ENCODE peak calls at places on chromosome 3, in six cellular contexts. E is fibroblast of lung, R is mammary epithelial cell, B is mesendoderm, N is HCT116, H is neural progenitor cell. Z is an unnamed sample.

GRCh38 chr3:152874896-152875749 is 40.2 kb downstream of the P2RY1 start:
- DNase-seq in H (no peak), N (no peak), B (no peak), E (no peak), R (no peak), Z (no peak)

GRCh38 chr3:50415066-50415465 is 55.7 kb upstream of the TMEM115 start:
- DNase-seq in R (no peak), N (no peak), E (no peak), H (no peak), B (peak; percentile 28), Z (no peak)

GRCh38 chr3:99686955-99687612 is 48.7 kb downstream of the COL8A1 start:
- DNase-seq in R (peak; percentile 42), B (peak; percentile 68), H (peak; percentile 69), E (peak; percentile 57), N (peak; percentile 51), Z (peak; percentile 41)

GRCh38 chr3:188830955-188831354 is 340.8 kb upstream of the TPRG1 start:
- DNase-seq in N (no peak), R (no peak), B (no peak), H (no peak), E (no peak), Z (no peak)

GRCh38 chr3:72011495-72011894 is 226.5 kb upstream of the PROK2 start:
- DNase-seq in N (no peak), E (peak; percentile 91), R (peak; percentile 27), B (no peak), H (no peak), Z (no peak)

GRCh38 chr3:148203263-148204010 is 494.3 kb upstream of the AGTR1 start:
- DNase-seq in N (no peak), E (no peak), B (peak; percentile 82), R (no peak), H (peak; percentile 4), Z (no peak)

GRCh38 chr3:65144791-65145355 is 457.1 kb upstream of the ADAMTS9 start:
- DNase-seq in B (no peak), N (no peak), H (no peak), R (peak; percentile 70), E (peak; percentile 85), Z (no peak)

GRCh38 chr3:23761440-23761896 is 44.3 kb upstream of the UBE2E1 start:
- DNase-seq in B (peak; percentile 87), H (peak; percentile 56), E (peak; percentile 27), N (peak; percentile 44), R (peak; percentile 44), Z (no peak)

GRCh38 chr3:31092748-31093607 is 198.5 kb upstream of the GADL1 start:
- DNase-seq in B (peak; percentile 74), N (no peak), H (no peak), E (no peak), R (no peak), Z (no peak)

GRCh38 chr3:167493240-167493639 is 19.4 kb upstream of the SERPINI2 start:
- DNase-seq in R (peak; percentile 2), E (no peak), B (peak; percentile 84), N (peak; percentile 36), H (peak; percentile 54), Z (no peak)

GRCh38 chr3:73255609-73256029 is 194.2 kb downstream of the EBLN2 start:
- DNase-seq in R (peak; percentile 94), E (peak; percentile 95), H (no peak), B (no peak), N (no peak), Z (no peak)

GRCh38 chr3:151909720-151910405 is 36.4 kb downstream of the SUCNR1 start:
- DNase-seq in N (no peak), E (peak; percentile 87), B (no peak), H (no peak), R (no peak), Z (no peak)

GRCh38 chr3:151925876-151926275 is 52.4 kb downstream of the SUCNR1 start:
- DNase-seq in R (peak; percentile 74), E (peak; percentile 94), H (peak; percentile 17), N (no peak), B (no peak), Z (no peak)

GRCh38 chr3:82133070-82133606 is 371.7 kb upstream of the GBE1 start:
- DNase-seq in R (peak; percentile 24), E (peak; percentile 39), H (peak; percentile 68), B (peak; percentile 64), N (peak; percentile 35), Z (peak; percentile 62)

GRCh38 chr3:46607603-46608028 is 4.7 kb upstream of the FAM240A start:
- DNase-seq in H (peak; percentile 64), R (no peak), B (peak; percentile 87), E (no peak), N (peak; percentile 55), Z (no peak)

GRCh38 chr3:76044601-76045600 is 259.6 kb upstream of the ZNF717 start:
- DNase-seq in N (no peak), E (no peak), B (peak; percentile 60), R (no peak), H (peak; percentile 54), Z (peak; percentile 23)

GRCh38 chr3:87563712-87564111 is 287.3 kb upstream of the POU1F1 start:
- DNase-seq in H (no peak), B (no peak), E (no peak), R (no peak), N (no peak), Z (no peak)

GRCh38 chr3:183583331-183584245 is 28.1 kb upstream of the KLHL6 start:
- DNase-seq in B (peak; percentile 90), H (peak; percentile 9), E (no peak), N (no peak), R (no peak), Z (no peak)

GRCh38 chr3:182179631-182180030 is 467.9 kb downstream of the SOX2 start:
- DNase-seq in R (no peak), H (no peak), N (no peak), B (no peak), E (no peak), Z (no peak)

GRCh38 chr3:30657914-30658313 is 51.5 kb downstream of the TGFBR2 start:
- DNase-seq in B (no peak), R (no peak), H (no peak), N (no peak), E (peak; percentile 67), Z (peak; percentile 31)

GRCh38 chr3:120764206-120764605 is 21.7 kb downstream of the GTF2E1 start:
- DNase-seq in R (no peak), B (peak; percentile 61), H (no peak), N (no peak), E (no peak), Z (no peak)

GRCh38 chr3:45547764-45548683 is 46.5 kb upstream of the LIMD1 start:
- DNase-seq in H (no peak), E (peak; percentile 69), N (no peak), R (no peak), B (no peak), Z (no peak)

DNA sequence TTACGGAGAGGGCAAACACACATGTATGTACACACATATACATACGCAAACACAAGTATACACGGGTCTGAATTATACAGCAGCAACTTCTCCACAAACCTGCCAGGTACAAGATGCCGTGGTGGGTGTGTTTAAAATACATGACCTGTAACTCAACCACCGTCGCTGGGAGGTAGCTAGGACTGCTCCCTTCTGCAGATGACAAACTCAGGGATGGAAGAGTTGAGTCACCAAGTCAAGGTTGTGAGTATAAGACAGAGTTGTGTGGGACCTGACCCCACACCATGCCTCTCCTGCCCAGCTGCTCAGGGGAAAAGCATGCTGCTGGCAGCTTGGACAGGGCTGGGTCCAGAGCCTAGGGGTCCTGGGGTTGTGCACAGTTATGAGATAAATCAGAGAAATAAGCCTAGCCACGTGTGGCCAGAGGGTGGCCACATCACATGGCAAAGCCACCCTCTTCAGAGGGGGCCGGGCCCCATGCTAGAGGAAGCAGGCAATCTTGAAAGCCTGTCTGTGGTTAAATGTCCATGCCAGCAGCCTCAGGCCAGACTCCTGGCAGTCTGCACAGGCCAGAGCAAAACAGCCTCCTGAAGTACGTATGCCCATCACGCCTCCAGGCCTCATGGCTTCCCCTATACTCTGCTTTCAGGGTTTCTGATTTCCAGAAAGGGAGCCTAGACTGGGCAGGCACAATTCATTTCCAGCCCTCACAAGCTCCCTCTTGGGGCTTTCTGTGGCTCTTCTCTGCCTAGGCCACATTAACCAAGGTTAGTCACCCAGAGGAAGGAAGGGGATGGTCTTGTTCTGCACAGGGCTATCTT is 107.7 kb upstream of the RPL32 start:
- DNase-seq in B (no peak), R (peak; percentile 28), H (no peak), E (peak; percentile 80), N (peak; percentile 32), Z (no peak)
- H3K4me1 ChIP-seq in B (no peaks in the 10 kb centered on the region), R (peaks cover 18% of the 10 kb centered on the region), H (peaks cover 22% of the 10 kb centered on the region), E (peaks cover 9% of the 10 kb centered on the region), N (peaks cover 20% of the 10 kb centered on the region), Z (no peaks in the 10 kb centered on the region)

DNA sequence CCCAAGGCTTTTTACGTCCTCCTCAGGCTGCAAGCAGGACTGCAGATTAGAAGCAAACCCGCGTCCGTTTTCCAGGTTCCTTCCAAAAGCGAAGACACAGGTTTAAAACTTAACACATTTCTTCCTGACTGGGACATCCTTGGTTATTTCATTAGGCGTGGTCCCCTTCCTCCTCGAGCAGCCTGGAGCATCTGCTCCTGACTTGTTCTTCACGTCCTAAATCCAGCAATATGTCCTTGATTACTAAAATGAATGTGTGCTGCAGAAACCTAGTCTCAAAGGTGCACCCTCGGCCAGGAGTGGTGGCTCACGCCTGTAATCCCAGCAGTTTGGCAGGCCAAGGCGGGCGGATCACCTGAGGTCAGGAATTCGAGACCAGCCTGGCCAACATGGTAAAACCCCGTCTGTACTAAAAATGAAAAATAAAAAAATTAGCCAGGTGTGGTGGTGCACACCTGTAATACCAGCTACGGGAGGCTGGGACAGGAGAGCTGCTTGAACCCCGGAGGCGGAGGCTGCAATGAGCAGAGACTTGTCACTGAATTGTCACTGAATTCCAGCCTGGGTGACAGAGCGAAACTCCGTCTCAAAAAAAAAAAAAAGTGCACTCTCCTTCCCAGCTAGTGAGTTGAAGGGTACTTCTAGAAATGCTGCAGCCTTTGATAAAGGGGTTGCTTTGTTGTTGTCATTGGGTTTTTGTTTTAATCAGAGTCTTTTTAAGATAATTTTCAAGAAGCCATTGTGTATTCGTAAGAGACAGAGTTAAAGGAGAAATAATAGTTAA is 853 bp upstream of the LRIG1 start:
- DNase-seq in B (no peak), E (no peak), N (no peak), H (no peak), R (no peak), Z (no peak)
- H3K79me2 ChIP-seq in B (peaks cover 19% of the 10 kb centered on the region), E (peaks cover 34% of the 10 kb centered on the region), N (no peaks in the 10 kb centered on the region), H (peaks cover 52% of the 10 kb centered on the region), R (peaks cover 7% of the 10 kb centered on the region), Z (peaks cover 19% of the 10 kb centered on the region)

GRCh38 chr3:141240290-141241247 is 8.9 kb downstream of the PXYLP1 start:
- DNase-seq in N (no peak), R (peak; percentile 61), E (peak; percentile 66), H (no peak), B (peak; percentile 32), Z (peak; percentile 25)
- H3K9ac ChIP-seq in N (no peak overlapping the region), R (no peak overlapping the region), E (no peak overlapping the region), H (no peak overlapping the region), B (no peak overlapping the region), Z (no peak overlapping the region)

DNA sequence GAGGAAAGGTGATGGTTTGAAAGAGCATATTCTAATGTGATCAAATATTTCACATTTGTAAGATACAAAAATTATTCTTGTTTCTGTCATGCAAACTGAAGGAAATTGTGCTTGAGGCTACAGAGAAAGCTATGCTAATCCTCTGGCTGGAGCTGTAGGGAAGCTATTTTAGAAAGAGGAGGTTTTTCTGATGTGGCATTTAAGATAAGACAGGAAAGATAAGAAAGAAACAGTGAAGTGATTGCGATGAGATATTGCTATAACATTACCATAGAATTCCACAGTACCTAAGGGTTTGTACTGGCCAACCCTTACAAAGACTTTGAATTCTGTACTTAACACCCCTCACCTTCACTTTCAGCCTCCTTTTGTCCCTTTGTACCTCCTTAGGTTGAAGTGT is 205.2 kb upstream of the LMCD1 start:
- DNase-seq in E (no peak), B (peak; percentile 76), R (no peak), H (no peak), N (no peak), Z (no peak)
- H3K4me1 ChIP-seq in E (no peaks in the 10 kb centered on the region), B (peaks cover 11% of the 10 kb centered on the region), R (no peaks in the 10 kb centered on the region), H (no peaks in the 10 kb centered on the region), N (no peaks in the 10 kb centered on the region), Z (peaks cover 13% of the 10 kb centered on the region)

GRCh38 chr3:47979070-47979469 is 37.1 kb downstream of the MAP4 start:
- DNase-seq in E (no peak), H (no peak), R (no peak), N (no peak), B (no peak), Z (no peak)
- H3K79me2 ChIP-seq in E (peaks cover 49% of the 10 kb centered on the region), H (peaks cover 8% of the 10 kb centered on the region), R (peaks cover 72% of the 10 kb centered on the region), N (peaks cover 62% of the 10 kb centered on the region), B (no peaks in the 10 kb centered on the region), Z (peaks cover 6% of the 10 kb centered on the region)

Z was measured in DND-41.